ENCODE peak calls at places on chromosomes 11 and 22, in nine cellular contexts. S is endodermal cell; R is adipocyte; W is tibial artery; C is upper lobe of right lung; O is CD8-positive, alpha-beta T cell; L is mammary epithelial cell; Y is IMR-90; K is stomach. X is an unnamed sample. For H3K9me3, the result is how much of the 10 kb centered on the place peaks cover.

GRCh38 chr22:25334091-25334490 is 114.7 kb downstream of the CRYBB2 start:
- DNase-seq in S (peak), R (peak), W (no peak), C (no peak), O (no peak), L (peak), Y (peak), K (peak), X (no peak)

GRCh38 chr11:33542921-33543320 is 157.7 kb downstream of the C11orf91 start:
- DNase-seq in S (peak), R (peak), W (peak), C (peak), O (peak), L (peak), Y (peak), K (peak), X (no peak)

GRCh38 chr11:58658553-58659080 is 36.2 kb downstream of the CNTF start:
- DNase-seq in S (no peak), R (no peak), W (no peak), C (no peak), O (no peak), L (peak), Y (no peak), K (no peak), X (no peak)

GRCh38 chr22:32340437-32340836 is 17.2 kb upstream of the RFPL3 start:
- DNase-seq in S (peak), R (no peak), W (no peak), C (no peak), O (no peak), L (no peak), Y (no peak), K (peak), X (no peak)

GRCh38 chr11:105929381-105929955 is 92.6 kb downstream of the MSANTD4 start:
- DNase-seq in S (no peak), R (no peak), W (no peak), C (no peak), O (no peak), L (no peak), Y (peak), K (no peak), X (no peak)

GRCh38 chr11:58582437-58582836 is 3.6 kb downstream of the ZFP91 start:
- DNase-seq in S (no peak), R (no peak), W (no peak), C (no peak), O (no peak), L (no peak), Y (no peak), K (no peak), X (no peak)

GRCh38 chr11:57095417-57095816 is 86.3 kb upstream of the LRRC55 start:
- DNase-seq in S (no peak), R (no peak), W (no peak), C (no peak), O (no peak), L (no peak), Y (no peak), K (no peak), X (no peak)

GRCh38 chr22:38755155-38755910 is 465 bp downstream of the SUN2 start:
- DNase-seq in S (peak), R (peak), W (peak), C (peak), O (peak), L (peak), Y (peak), K (peak), X (peak)

GRCh38 chr11:126138636-126139540 is 72.6 kb downstream of the RPUSD4 start:
- DNase-seq in S (peak), R (peak), W (no peak), C (no peak), O (no peak), L (no peak), Y (no peak), K (no peak), X (no peak)

GRCh38 chr11:120336641-120337132 is 474 bp downstream of the ARHGEF12 start:
- DNase-seq in S (peak), R (no peak), W (no peak), C (no peak), O (peak), L (no peak), Y (peak), K (no peak), X (no peak)

GRCh38 chr11:59012942-59013256 is 73.2 kb upstream of the GLYATL1B start:
- DNase-seq in S (no peak), R (no peak), W (no peak), C (peak), O (no peak), L (no peak), Y (no peak), K (peak), X (no peak)

GRCh38 chr22:48882636-48883200 is 945.0 kb downstream of the BRD1 start:
- DNase-seq in S (peak), R (no peak), W (no peak), C (peak), O (no peak), L (no peak), Y (no peak), K (no peak), X (peak)

GRCh38 chr11:114285599-114285998 is 10.6 kb upstream of the NNMT start:
- DNase-seq in S (peak), R (peak), W (peak), C (no peak), O (no peak), L (no peak), Y (peak), K (no peak), X (no peak)

GRCh38 chr22:47817380-47817779 is 1054.9 kb downstream of the TBC1D22A start:
- DNase-seq in S (no peak), R (no peak), W (no peak), C (no peak), O (no peak), L (no peak), Y (no peak), K (no peak), X (no peak)
- H3K9me3 ChIP-seq in S (under half), R (under half), W (under half), C (under half), O (under half), L (under half), Y (under half), K (under half), X (under half)

GRCh38 chr11:134740590-134741342 is 328.7 kb upstream of the B3GAT1 start:
- DNase-seq in S (no peak), R (no peak), W (no peak), C (no peak), O (no peak), L (no peak), Y (no peak), K (no peak), X (no peak)
- H3K9me3 ChIP-seq in S (under half), R (under half), W (under half), C (under half), O (under half), L (under half), Y (under half), K (under half), X (under half)

GRCh38 chr22:46213052-46213451 is 37.0 kb downstream of the CDPF1 start:
- DNase-seq in S (no peak), R (no peak), W (no peak), C (no peak), O (no peak), L (no peak), Y (peak), K (no peak), X (no peak)

GRCh38 chr22:46214616-46215015 is 35.5 kb downstream of the CDPF1 start:
- DNase-seq in S (no peak), R (no peak), W (no peak), C (no peak), O (no peak), L (no peak), Y (no peak), K (no peak), X (no peak)

GRCh38 chr22:46214149-46214548 is 35.9 kb downstream of the CDPF1 start:
- DNase-seq in S (no peak), R (no peak), W (no peak), C (peak), O (no peak), L (no peak), Y (no peak), K (no peak), X (no peak)

GRCh38 chr22:46209262-46209661 is 40.8 kb downstream of the CDPF1 start:
- DNase-seq in S (no peak), R (peak), W (no peak), C (no peak), O (no peak), L (no peak), Y (no peak), K (no peak), X (no peak)

GRCh38 chr22:46212195-46212594 is 37.9 kb downstream of the CDPF1 start:
- DNase-seq in S (no peak), R (no peak), W (no peak), C (peak), O (no peak), L (no peak), Y (no peak), K (no peak), X (no peak)
- H3K9me3 ChIP-seq in S (under half), R (under half), W (under half), C (under half), O (under half), L (under half), Y (under half), K (under half), X (under half)

GRCh38 chr22:29938285-29938693 is 55.3 kb downstream of the MTMR3 start:
- DNase-seq in S (no peak), R (no peak), W (no peak), C (no peak), O (no peak), L (no peak), Y (peak), K (no peak), X (no peak)
- H3K9me3 ChIP-seq in S (under half), R (under half), W (under half), C (under half), O (under half), L (under half), Y (under half), K (under half), X (under half)

X was measured in kidney.